ENCODE peak calls at places on chromosomes 5 and 9, in five cellular contexts. H is NCI-H345; I is stimulated activated CD4-positive, alpha-beta T cell treated with anti-CD3 and anti-CD28 coated beads, Interleukin-4, amount 100 ng/mL, for 48 hours; L is tibial artery; N is amniotic stem cell. F is an unnamed sample.

GRCh38 chr5:69281114-69281513 is 46.4 kb downstream of the CDK7 start:
- DNase-seq in H (no peak), I (no peak), L (no peak), N (no peak), F (no peak)

GRCh38 chr5:180138976-180139730 is 67.6 kb upstream of the RNF130 start:
- DNase-seq in H (no peak), I (no peak), L (no peak), N (no peak), F (no peak)

GRCh38 chr5:32278403-32278802 is 34.3 kb downstream of the MTMR12 start:
- DNase-seq in H (no peak), I (no peak), L (no peak), N (no peak), F (no peak)

GRCh38 chr5:76715734-76716455 is at the start of gene F2R:
- DNase-seq in H (no peak), I (peak), L (peak), N (no peak), F (no peak)

GRCh38 chr9:110130211-110130610 is 77.7 kb downstream of the C9orf152 start:
- DNase-seq in H (no peak), I (no peak), L (no peak), N (no peak), F (no peak)

GRCh38 chr9:126248680-126249079 is 77.9 kb upstream of the MVB12B start:
- DNase-seq in H (no peak), I (no peak), L (no peak), N (no peak), F (no peak)

GRCh38 chr9:121861501-121862180 is 210.2 kb downstream of the DAB2IP start:
- DNase-seq in H (no peak), I (no peak), L (no peak), N (no peak), F (peak)

GRCh38 chr9:129146441-129146933 is 31.6 kb downstream of the IER5L start:
- DNase-seq in H (no peak), I (no peak), L (peak), N (no peak), F (no peak)

GRCh38 chr9:123757960-123758359 is 172.0 kb downstream of the DENND1A start:
- DNase-seq in H (no peak), I (no peak), L (no peak), N (no peak), F (no peak)

GRCh38 chr9:122819791-122820489 is 8.4 kb downstream of the PDCL start:
- DNase-seq in H (no peak), I (no peak), L (no peak), N (no peak), F (no peak)

GRCh38 chr9:137170486-137171148 is 766 bp upstream of the LRRC26 start:
- DNase-seq in H (no peak), I (no peak), L (no peak), N (no peak), F (no peak)

GRCh38 chr5:73030995-73031394 is 75.2 kb downstream of the FCHO2 start:
- DNase-seq in H (no peak), I (no peak), L (no peak), N (peak), F (no peak)

GRCh38 chr5:15501057-15501791 is 1.2 kb downstream of the FBXL7 start:
- DNase-seq in H (no peak), I (no peak), L (peak), N (peak), F (no peak)

GRCh38 chr9:105676351-105676923 is 14.2 kb downstream of the TAL2 start:
- DNase-seq in H (no peak), I (no peak), L (no peak), N (no peak), F (no peak)

GRCh38 chr5:86862093-86862492 is 244.4 kb downstream of the COX7C start:
- DNase-seq in H (no peak), I (no peak), L (no peak), N (no peak), F (no peak)

GRCh38 chr9:131043097-131043496 is 34.1 kb downstream of the LAMC3 start:
- DNase-seq in H (no peak), I (no peak), L (no peak), N (no peak), F (no peak)